ENCODE peak calls at places on chromosomes 2 and 18, in four cellular contexts. R, I, D and V are unnamed samples.

GRCh38 chr2:195533771-195534642 is 123.0 kb upstream of the SLC39A10 start:
- DNase-seq in I (no peak), D (peak), R (peak), V (no peak)

GRCh38 chr18:46042571-46043123 is 29.4 kb downstream of the PSTPIP2 start:
- DNase-seq in R (peak), I (no peak), D (peak), V (no peak)

GRCh38 chr18:22713511-22713910 is 219.6 kb upstream of the RBBP8 start:
- DNase-seq in I (no peak), R (no peak), D (no peak), V (no peak)

GRCh38 chr2:47033102-47033880 is 117.7 kb upstream of the MCFD2 start:
- DNase-seq in I (peak), D (no peak), R (peak), V (no peak)

GRCh38 chr18:23924813-23925212 is 89.7 kb upstream of the TTC39C start:
- DNase-seq in R (peak), I (no peak), D (no peak), V (no peak)

GRCh38 chr2:58762176-58762781 is 521.2 kb upstream of the FANCL start:
- DNase-seq in I (peak), R (peak), D (peak), V (peak)

GRCh38 chr18:75204262-75204977 is 4.5 kb downstream of the PTGR3 start:
- DNase-seq in I (no peak), D (no peak), R (peak), V (no peak)

GRCh38 chr2:64646007-64646880 is 7.5 kb downstream of the SERTAD2 start:
- DNase-seq in D (peak), R (peak), I (peak), V (peak)

GRCh38 chr2:238131761-238132462 is 6.6 kb upstream of the KLHL30 start:
- DNase-seq in I (no peak), D (no peak), R (no peak), V (no peak)

GRCh38 chr2:21123473-21124393 is at the start of gene TDRD15:
- DNase-seq in D (no peak), R (no peak), I (no peak), V (no peak)

GRCh38 chr2:120945091-120945490 is 209.4 kb downstream of the GLI2 start:
- DNase-seq in R (no peak), I (no peak), D (no peak), V (no peak)

GRCh38 chr18:23970161-23971153 is 44.1 kb upstream of the TTC39C start:
- DNase-seq in D (no peak), I (no peak), R (no peak), V (no peak)

GRCh38 chr2:27211241-27211942 is 449 bp upstream of the ATRAID start:
- DNase-seq in I (peak), D (no peak), R (peak), V (no peak)

GRCh38 chr2:9179572-9180201 is 26.9 kb upstream of the ASAP2 start:
- DNase-seq in R (peak), I (peak), D (peak), V (no peak)

GRCh38 chr2:42345986-42346385 is 15.0 kb downstream of the COX7A2L start:
- DNase-seq in R (no peak), I (peak), D (no peak), V (no peak)

GRCh38 chr2:142601794-142602193 is 275.7 kb upstream of the KYNU start:
- DNase-seq in I (no peak), R (no peak), D (no peak), V (no peak)

GRCh38 chr2:15486770-15487169 is 74.4 kb downstream of the NBAS start:
- DNase-seq in R (no peak), I (no peak), D (no peak), V (no peak)

GRCh38 chr2:223908304-223909047 is 36.7 kb downstream of the WDFY1 start:
- DNase-seq in R (no peak), D (no peak), I (no peak), V (no peak)

GRCh38 chr2:226763320-226763719 is 36.3 kb downstream of the IRS1 start:
- DNase-seq in R (peak), D (peak), I (no peak), V (no peak)

GRCh38 chr2:20432714-20433113 is 14.2 kb upstream of the RHOB start:
- DNase-seq in R (no peak), I (no peak), D (no peak), V (no peak)

GRCh38 chr2:200159366-200159720 is 147.2 kb upstream of the SPATS2L start:
- DNase-seq in D (peak), I (no peak), R (no peak), V (no peak)

GRCh38 chr18:48037481-48038271 is 107.2 kb upstream of the SMAD2 start:
- DNase-seq in D (peak), R (peak), I (peak), V (no peak)

GRCh38 chr2:96142217-96143113 is 2.8 kb downstream of the DUSP2 start:
- DNase-seq in D (no peak), R (no peak), I (no peak), V (no peak)

DNA sequence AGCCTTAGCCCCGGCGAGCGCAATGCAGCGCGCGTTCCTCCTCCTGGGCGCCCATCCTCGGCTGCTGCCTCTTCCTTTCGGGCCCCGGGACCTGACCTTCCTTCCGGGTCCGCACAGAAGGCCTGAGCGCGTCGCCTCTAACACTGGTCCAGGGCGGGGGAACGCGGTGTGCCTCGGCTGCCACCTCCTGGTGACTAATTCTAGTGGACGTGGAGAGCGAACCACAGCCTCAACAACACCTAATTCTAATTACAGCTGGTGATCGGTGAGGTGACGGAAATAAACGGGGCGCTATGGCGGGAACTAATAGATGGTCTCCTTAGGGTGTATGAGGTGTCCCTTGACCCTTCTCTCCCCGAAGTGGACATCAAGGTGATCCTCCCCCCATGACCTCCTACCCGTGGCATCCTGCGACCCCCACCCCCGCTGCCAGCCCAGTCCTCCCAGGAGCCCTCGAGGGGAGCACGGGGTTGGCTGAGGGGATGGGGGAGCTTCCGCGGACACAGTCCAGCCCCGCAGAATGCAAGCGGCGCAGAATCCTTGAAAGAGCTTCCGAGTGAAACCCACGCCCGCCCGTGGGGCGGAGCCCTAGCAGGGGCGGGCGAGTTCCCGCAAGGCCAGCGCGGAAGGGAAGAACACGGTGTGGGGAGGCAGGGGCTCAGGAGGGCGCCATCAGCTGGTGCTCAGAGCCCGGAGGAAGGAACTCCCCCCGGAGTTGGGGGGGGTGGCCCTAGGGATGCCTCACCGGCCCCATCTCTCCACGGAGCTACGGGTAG is 12.8 kb upstream of the HMSD start:
- DNase-seq in R (peak), D (peak), I (peak), V (peak)
- TF ChIP-seq EZH2 in R (no peak), D (no peak), I (peak), V (no peak)

GRCh38 chr2:144405313-144405710 is 114.6 kb downstream of the ZEB2 start:
- DNase-seq in R (no peak), I (no peak), D (no peak), V (no peak)

GRCh38 chr2:144412727-144413126 is 107.2 kb downstream of the ZEB2 start:
- DNase-seq in I (no peak), R (peak), D (no peak), V (no peak)

GRCh38 chr2:144407262-144407661 is 112.7 kb downstream of the ZEB2 start:
- DNase-seq in I (no peak), R (no peak), D (no peak), V (no peak)

GRCh38 chr2:144406111-144406788 is 113.7 kb downstream of the ZEB2 start:
- DNase-seq in D (no peak), I (no peak), R (no peak), V (no peak)

GRCh38 chr2:144409241-144409640 is 110.7 kb downstream of the ZEB2 start:
- DNase-seq in R (no peak), I (no peak), D (no peak), V (no peak)
- H3K27ac ChIP-seq in R (no peak), I (no peak), D (no peak), V (no peak)

GRCh38 chr2:241036397-241036963 is 38.1 kb downstream of the SNED1 start:
- DNase-seq in R (no peak), I (no peak), D (peak), V (peak)

GRCh38 chr2:241033994-241034393 is 35.6 kb downstream of the SNED1 start:
- DNase-seq in D (no peak), R (no peak), I (no peak), V (no peak)

GRCh38 chr2:241035818-241036396 is 37.5 kb downstream of the SNED1 start:
- DNase-seq in R (no peak), I (no peak), D (no peak), V (no peak)

GRCh38 chr2:241034490-241035141 is 36.2 kb downstream of the SNED1 start:
- DNase-seq in R (no peak), I (no peak), D (no peak), V (no peak)

GRCh38 chr2:241035142-241035817 is 36.9 kb downstream of the SNED1 start:
- DNase-seq in R (no peak), I (no peak), D (no peak), V (no peak)
- TF ChIP-seq EZH2 in R (no peak), I (no peak), D (no peak), V (no peak)

GRCh38 chr2:225030089-225030653 is 12.1 kb downstream of the DOCK10 start:
- DNase-seq in I (no peak), R (no peak), D (no peak), V (no peak)
- H3K27ac ChIP-seq in I (no peak), R (no peak), D (no peak), V (no peak)

GRCh38 chr2:218856168-218856895 is 3.3 kb upstream of the WNT6 start:
- DNase-seq in R (no peak), D (no peak), I (no peak), V (no peak)
- TF ChIP-seq EZH2 in R (no peak), D (no peak), I (peak), V (no peak)

GRCh38 chr2:202064206-202064880 is 8.7 kb upstream of the KIAA2012 start:
- DNase-seq in I (no peak), D (peak), R (peak), V (no peak)
- H3K27ac ChIP-seq in I (no peak), D (no peak), R (peak), V (no peak)

DNA sequence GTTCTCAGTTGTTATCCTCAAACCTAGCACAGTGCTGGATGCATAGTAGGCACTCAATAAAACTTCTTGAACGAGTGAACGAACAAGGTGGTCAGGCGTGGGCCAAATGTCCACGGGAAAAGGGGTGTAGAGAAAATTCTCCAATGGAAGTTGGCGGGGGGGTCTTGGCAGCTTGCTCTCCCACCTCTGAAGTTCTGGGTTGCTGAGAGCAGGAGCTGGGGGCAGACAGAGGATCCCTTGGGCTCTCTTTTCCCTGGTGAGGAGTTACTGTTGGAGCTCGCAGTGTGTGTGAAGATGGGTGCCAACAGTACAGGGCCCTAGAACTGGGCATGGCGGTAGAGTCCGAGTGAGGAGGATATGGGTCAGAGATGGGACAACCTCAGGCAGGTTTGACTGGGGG is 2.3 kb upstream of the CRYBA2 start:
- DNase-seq in D (no peak), R (no peak), I (no peak), V (no peak)
- TF ChIP-seq EZH2 in D (no peak), R (no peak), I (no peak), V (no peak)